ENCODE peak calls at places on chromosomes 13 and 19, in six cellular contexts. F is GM10248, U is omental fat pad, H is A549, D is astrocyte of the cerebellum, R is mammary epithelial cell. A is an unnamed sample.

GRCh38 chr13:67877031-67877430 is 646.9 kb upstream of the PCDH9 start:
- DNase-seq in F (no peak), U (no peak), H (no peak), D (no peak), R (no peak), A (no peak)

GRCh38 chr13:113288880-113289279 is 8.2 kb upstream of the LAMP1 start:
- DNase-seq in F (no peak), U (no peak), H (no peak), D (no peak), R (peak), A (no peak)

GRCh38 chr13:61188057-61188456 is 227.6 kb downstream of the PCDH20 start:
- DNase-seq in F (no peak), U (no peak), H (no peak), D (no peak), R (no peak), A (no peak)

GRCh38 chr13:112795277-112795676 is 105.4 kb downstream of the ATP11A start:
- DNase-seq in F (no peak), U (no peak), H (no peak), D (no peak), R (no peak), A (no peak)

GRCh38 chr13:95924389-95924994 is 128.7 kb downstream of the UGGT2 start:
- DNase-seq in F (no peak), U (no peak), H (peak), D (peak), R (peak), A (peak)

GRCh38 chr13:28329395-28330158 is 165.4 kb downstream of the FLT1 start:
- DNase-seq in F (no peak), U (no peak), H (no peak), D (no peak), R (no peak), A (peak)

GRCh38 chr19:16849168-16849567 is 20.0 kb downstream of the SIN3B start:
- DNase-seq in F (no peak), U (no peak), H (no peak), D (no peak), R (no peak), A (peak)

GRCh38 chr13:104086205-104086604 is 1020.0 kb upstream of the SLC10A2 start:
- DNase-seq in F (no peak), U (no peak), H (no peak), D (no peak), R (no peak), A (peak)

GRCh38 chr13:95236774-95237173 is 64.5 kb downstream of the ABCC4 start:
- DNase-seq in F (no peak), U (no peak), H (no peak), D (no peak), R (no peak), A (no peak)

GRCh38 chr13:30743319-30744055 is 8.1 kb downstream of the ALOX5AP start:
- DNase-seq in F (no peak), U (peak), H (peak), D (peak), R (peak), A (peak)

GRCh38 chr13:27374650-27375049 is 49.8 kb upstream of the GTF3A start:
- DNase-seq in F (peak), U (no peak), H (peak), D (peak), R (peak), A (peak)

GRCh38 chr19:47324502-47324901 is 7.5 kb upstream of the C5AR2 start:
- DNase-seq in F (no peak), U (no peak), H (no peak), D (no peak), R (no peak), A (no peak)

GRCh38 chr13:78631077-78631476 is 27.7 kb upstream of the POU4F1 start:
- DNase-seq in F (no peak), U (no peak), H (no peak), D (no peak), R (no peak), A (no peak)

GRCh38 chr19:41993612-41994483 is at the start of gene ATP1A3:
- DNase-seq in F (peak), U (no peak), H (peak), D (no peak), R (peak), A (peak)

GRCh38 chr19:46373573-46374359 is 26.9 kb downstream of the PPP5C start:
- DNase-seq in F (no peak), U (no peak), H (peak), D (no peak), R (peak), A (no peak)

GRCh38 chr19:17319473-17320238 is 10.3 kb downstream of the DDA1 start:
- DNase-seq in F (no peak), U (no peak), H (no peak), D (no peak), R (no peak), A (no peak)

GRCh38 chr19:10228925-10229324 is 2.2 kb downstream of the S1PR2 start:
- DNase-seq in F (peak), U (no peak), H (peak), D (no peak), R (no peak), A (peak)

GRCh38 chr19:2474232-2475017 is 1.5 kb upstream of the GADD45B start:
- DNase-seq in F (peak), U (peak), H (peak), D (no peak), R (peak), A (peak)

GRCh38 chr19:2464389-2464788 is 7.6 kb upstream of the LMNB2 start:
- DNase-seq in F (no peak), U (no peak), H (no peak), D (no peak), R (no peak), A (no peak)

GRCh38 chr19:2475018-2475701 is 767 bp upstream of the GADD45B start:
- DNase-seq in F (peak), U (no peak), H (no peak), D (no peak), R (peak), A (peak)

DNA sequence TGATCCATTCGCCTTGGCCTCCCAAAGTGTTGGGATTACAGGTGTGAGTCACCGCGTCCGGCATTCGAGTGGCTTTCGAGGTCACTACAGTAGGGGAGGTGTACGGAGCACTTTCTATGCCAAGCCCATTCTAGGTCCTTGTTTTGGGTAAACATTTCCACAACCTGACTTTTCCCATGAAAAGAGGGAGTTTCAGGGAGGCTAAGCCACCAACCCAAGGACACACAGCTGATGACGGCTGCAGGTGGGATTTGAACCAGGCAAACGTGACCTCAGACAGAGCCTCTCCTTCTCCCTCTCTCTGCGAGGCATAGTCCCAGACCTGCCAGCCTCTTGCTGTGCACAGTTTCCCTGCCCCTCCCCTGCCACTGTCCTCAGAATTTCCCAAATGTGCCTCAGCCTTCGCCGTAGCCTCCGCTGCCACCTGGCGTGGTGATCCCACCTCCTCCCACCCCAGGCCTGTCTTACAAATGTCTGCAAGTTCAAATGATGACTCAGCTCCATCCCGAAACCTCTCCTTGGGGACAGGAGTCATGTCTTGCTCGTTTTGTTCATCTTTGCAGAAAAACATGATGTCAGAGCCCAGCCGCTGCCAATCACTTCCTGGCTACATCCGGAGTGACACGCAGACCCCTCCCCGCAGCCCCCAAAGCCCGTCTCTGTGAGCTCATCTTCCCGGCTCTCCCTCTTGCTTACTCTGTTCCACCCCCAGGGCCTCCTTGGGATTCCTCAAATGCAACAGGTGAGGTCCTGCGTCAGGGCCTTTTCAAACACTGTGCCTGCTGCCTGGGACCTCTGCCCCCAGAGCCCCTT is 6.6 kb upstream of the GADD45B start:
- DNase-seq in F (no peak), U (no peak), H (no peak), D (no peak), R (peak), A (peak)
- TF ChIP-seq CTCF in F (no peak), U (no peak), H (no peak), D (no peak), R (no peak), A (no peak)

GRCh38 chr13:72953391-72953960 is 105.3 kb upstream of the KLF5 start:
- DNase-seq in F (no peak), U (no peak), H (no peak), D (no peak), R (no peak), A (no peak)

GRCh38 chr13:72952529-72953141 is 106.2 kb upstream of the KLF5 start:
- DNase-seq in F (no peak), U (no peak), H (no peak), D (no peak), R (no peak), A (no peak)
- TF ChIP-seq CTCF in F (no peak), U (no peak), H (no peak), D (no peak), R (no peak), A (no peak)

GRCh38 chr19:48826606-48827020 is 9.7 kb downstream of the HSD17B14 start:
- DNase-seq in F (no peak), U (no peak), H (no peak), D (no peak), R (no peak), A (no peak)
- TF ChIP-seq CTCF in F (no peak), U (no peak), H (no peak), D (no peak), R (no peak), A (no peak)

GRCh38 chr13:92297971-92298942 is 899.8 kb downstream of the GPC5 start:
- DNase-seq in F (no peak), U (no peak), H (no peak), D (no peak), R (no peak), A (no peak)
- TF ChIP-seq CTCF in F (no peak), U (no peak), H (no peak), D (no peak), R (no peak), A (no peak)

GRCh38 chr13:101149735-101150380 is 266.4 kb downstream of the NALCN start:
- DNase-seq in F (no peak), U (no peak), H (peak), D (no peak), R (peak), A (peak)
- TF ChIP-seq CTCF in F (no peak), U (no peak), H (peak), D (peak), R (peak), A (peak)

GRCh38 chr13:51148952-51149573 is 38.0 kb upstream of the C13orf42 start:
- DNase-seq in F (no peak), U (no peak), H (no peak), D (peak), R (peak), A (peak)
- TF ChIP-seq CTCF in F (peak), U (no peak), H (peak), D (peak), R (peak), A (peak)

GRCh38 chr13:35964764-35965163 is 166.4 kb downstream of the DCLK1 start:
- DNase-seq in F (no peak), U (no peak), H (no peak), D (no peak), R (no peak), A (peak)

GRCh38 chr13:35957996-35958395 is 173.2 kb downstream of the DCLK1 start:
- DNase-seq in F (no peak), U (no peak), H (no peak), D (no peak), R (no peak), A (no peak)

GRCh38 chr13:35961002-35961401 is 170.2 kb downstream of the DCLK1 start:
- DNase-seq in F (no peak), U (no peak), H (no peak), D (no peak), R (no peak), A (no peak)

GRCh38 chr13:35963982-35964665 is 167.1 kb downstream of the DCLK1 start:
- DNase-seq in F (no peak), U (no peak), H (no peak), D (no peak), R (no peak), A (no peak)

DNA sequence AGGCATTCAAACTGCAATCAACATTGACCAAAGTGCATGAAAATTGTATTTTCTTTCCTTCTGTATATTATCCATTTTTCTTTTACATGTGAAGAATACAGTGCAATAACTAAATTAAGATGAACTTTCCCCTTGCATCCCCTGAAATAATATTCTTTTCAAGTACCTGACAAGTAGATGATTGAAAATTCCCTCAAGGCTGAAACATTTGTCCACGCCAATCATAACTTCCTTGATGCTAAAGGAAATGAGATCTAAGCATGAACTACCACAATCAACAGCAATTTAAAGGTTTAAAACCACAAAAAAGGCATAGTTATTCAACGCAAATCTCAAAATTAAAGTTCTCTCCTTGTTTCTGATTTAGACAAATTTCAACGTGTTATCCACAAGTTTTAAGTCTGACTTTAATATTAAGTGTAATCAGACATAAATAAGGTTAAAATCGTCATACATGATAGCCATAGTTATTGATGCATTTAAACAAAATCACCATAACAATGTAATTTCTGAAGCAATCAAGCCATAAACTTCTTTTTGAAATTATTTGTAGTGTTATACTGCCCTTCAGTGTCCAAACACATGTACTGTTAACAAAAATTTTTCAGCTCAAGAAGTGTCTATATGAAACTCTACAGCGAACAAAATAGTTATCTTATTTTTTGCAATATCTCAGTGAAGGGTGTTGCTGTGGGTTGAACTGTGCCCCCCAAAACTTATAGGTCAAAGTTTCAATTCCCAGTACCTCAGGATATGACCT is 169.5 kb downstream of the DCLK1 start:
- DNase-seq in F (no peak), U (no peak), H (no peak), D (no peak), R (no peak), A (peak)
- TF ChIP-seq CTCF in F (no peak), U (no peak), H (peak), D (no peak), R (peak), A (peak)

GRCh38 chr13:85655040-85655439 is 144.2 kb downstream of the SLITRK6 start:
- DNase-seq in F (no peak), U (no peak), H (no peak), D (no peak), R (no peak), A (no peak)

GRCh38 chr13:85657942-85658341 is 141.3 kb downstream of the SLITRK6 start:
- DNase-seq in F (no peak), U (no peak), H (no peak), D (no peak), R (no peak), A (no peak)

GRCh38 chr13:85661639-85662038 is 137.6 kb downstream of the SLITRK6 start:
- DNase-seq in F (no peak), U (no peak), H (no peak), D (no peak), R (no peak), A (no peak)

GRCh38 chr13:85654227-85654626 is 145.0 kb downstream of the SLITRK6 start:
- DNase-seq in F (no peak), U (no peak), H (no peak), D (no peak), R (no peak), A (no peak)

GRCh38 chr13:85659493-85659892 is 139.7 kb downstream of the SLITRK6 start:
- DNase-seq in F (no peak), U (no peak), H (no peak), D (peak), R (peak), A (no peak)
- TF ChIP-seq CTCF in F (no peak), U (no peak), H (no peak), D (no peak), R (no peak), A (no peak)

GRCh38 chr13:49791214-49791752 is 1.2 kb downstream of the KPNA3 start:
- DNase-seq in F (peak), U (no peak), H (no peak), D (no peak), R (peak), A (peak)
- TF ChIP-seq CTCF in F (peak), U (no peak), H (peak), D (peak), R (no peak), A (no peak)

A was measured in fibroblast of villous mesenchyme.